ENCODE peak calls at places on chromosome 13, in ten cellular contexts. One of them, this sample, is unnamed.

GRCh38 chr13:25659091-25659502 is 287.3 kb downstream of the ATP8A2 start:
- DNase-seq in stimulated activated CD4-positive, alpha-beta T cell treated with anti-CD3 and anti-CD28 coated beads, Interleukin-4, amount 100 ng/mL, for 48 hours: no peak
- DNase-seq in Ammon's horn: no peak
- DNase-seq in AG20443: no peak
- DNase-seq in IMR-90: no peak
- DNase-seq in Daoy: peak; percentile 18
- DNase-seq in A549: no peak
- DNase-seq in non-pigmented ciliary epithelial cell: no peak
- DNase-seq in stimulated activated CD8-positive, alpha-beta memory T cell treated with anti-CD3 and anti-CD28 coated beads, Interleukin-15, amount 100 ng/mL, for 48 hours: no peak
- DNase-seq in SW480: no peak
- DNase-seq in this sample: no peak

GRCh38 chr13:79829880-79830279 is 348.9 kb downstream of the NDFIP2 start:
- DNase-seq in stimulated activated CD4-positive, alpha-beta T cell treated with anti-CD3 and anti-CD28 coated beads, Interleukin-4, amount 100 ng/mL, for 48 hours: no peak
- DNase-seq in Ammon's horn: no peak
- DNase-seq in AG20443: no peak
- DNase-seq in IMR-90: no peak
- DNase-seq in Daoy: no peak
- DNase-seq in A549: no peak
- DNase-seq in non-pigmented ciliary epithelial cell: no peak
- DNase-seq in stimulated activated CD8-positive, alpha-beta memory T cell treated with anti-CD3 and anti-CD28 coated beads, Interleukin-15, amount 100 ng/mL, for 48 hours: no peak
- DNase-seq in SW480: no peak
- DNase-seq in this sample: no peak

GRCh38 chr13:29441301-29441700 is 154.2 kb downstream of the SLC7A1 start:
- DNase-seq in stimulated activated CD4-positive, alpha-beta T cell treated with anti-CD3 and anti-CD28 coated beads, Interleukin-4, amount 100 ng/mL, for 48 hours: no peak
- DNase-seq in Ammon's horn: no peak
- DNase-seq in AG20443: no peak
- DNase-seq in IMR-90: no peak
- DNase-seq in Daoy: no peak
- DNase-seq in A549: no peak
- DNase-seq in non-pigmented ciliary epithelial cell: no peak
- DNase-seq in stimulated activated CD8-positive, alpha-beta memory T cell treated with anti-CD3 and anti-CD28 coated beads, Interleukin-15, amount 100 ng/mL, for 48 hours: no peak
- DNase-seq in SW480: no peak
- DNase-seq in this sample: no peak

GRCh38 chr13:30382836-30383525 is 39.3 kb upstream of the UBE2L5 start:
- DNase-seq in stimulated activated CD4-positive, alpha-beta T cell treated with anti-CD3 and anti-CD28 coated beads, Interleukin-4, amount 100 ng/mL, for 48 hours: no peak
- DNase-seq in Ammon's horn: no peak
- DNase-seq in AG20443: no peak
- DNase-seq in IMR-90: no peak
- DNase-seq in Daoy: no peak
- DNase-seq in A549: no peak
- DNase-seq in non-pigmented ciliary epithelial cell: no peak
- DNase-seq in stimulated activated CD8-positive, alpha-beta memory T cell treated with anti-CD3 and anti-CD28 coated beads, Interleukin-15, amount 100 ng/mL, for 48 hours: no peak
- DNase-seq in SW480: peak; percentile 49
- DNase-seq in this sample: no peak

GRCh38 chr13:79273045-79273444 is 133.0 kb downstream of the RBM26 start:
- DNase-seq in stimulated activated CD4-positive, alpha-beta T cell treated with anti-CD3 and anti-CD28 coated beads, Interleukin-4, amount 100 ng/mL, for 48 hours: no peak
- DNase-seq in Ammon's horn: no peak
- DNase-seq in AG20443: no peak
- DNase-seq in IMR-90: no peak
- DNase-seq in Daoy: no peak
- DNase-seq in A549: no peak
- DNase-seq in non-pigmented ciliary epithelial cell: no peak
- DNase-seq in stimulated activated CD8-positive, alpha-beta memory T cell treated with anti-CD3 and anti-CD28 coated beads, Interleukin-15, amount 100 ng/mL, for 48 hours: no peak
- DNase-seq in SW480: no peak
- DNase-seq in this sample: no peak

GRCh38 chr13:50936681-50937080 is 27.1 kb downstream of the RNASEH2B start:
- DNase-seq in stimulated activated CD4-positive, alpha-beta T cell treated with anti-CD3 and anti-CD28 coated beads, Interleukin-4, amount 100 ng/mL, for 48 hours: no peak
- DNase-seq in Ammon's horn: no peak
- DNase-seq in AG20443: no peak
- DNase-seq in IMR-90: no peak
- DNase-seq in Daoy: no peak
- DNase-seq in A549: no peak
- DNase-seq in non-pigmented ciliary epithelial cell: no peak
- DNase-seq in stimulated activated CD8-positive, alpha-beta memory T cell treated with anti-CD3 and anti-CD28 coated beads, Interleukin-15, amount 100 ng/mL, for 48 hours: no peak
- DNase-seq in SW480: no peak
- DNase-seq in this sample: no peak

GRCh38 chr13:27271572-27272096 is 1.0 kb downstream of the RASL11A start:
- DNase-seq in stimulated activated CD4-positive, alpha-beta T cell treated with anti-CD3 and anti-CD28 coated beads, Interleukin-4, amount 100 ng/mL, for 48 hours: no peak
- DNase-seq in Ammon's horn: no peak
- DNase-seq in AG20443: no peak
- DNase-seq in IMR-90: no peak
- DNase-seq in Daoy: no peak
- DNase-seq in A549: no peak
- DNase-seq in non-pigmented ciliary epithelial cell: no peak
- DNase-seq in stimulated activated CD8-positive, alpha-beta memory T cell treated with anti-CD3 and anti-CD28 coated beads, Interleukin-15, amount 100 ng/mL, for 48 hours: no peak
- DNase-seq in SW480: no peak
- DNase-seq in this sample: no peak

GRCh38 chr13:41060723-41061074 is 610 bp upstream of the WBP4 start:
- DNase-seq in stimulated activated CD4-positive, alpha-beta T cell treated with anti-CD3 and anti-CD28 coated beads, Interleukin-4, amount 100 ng/mL, for 48 hours: peak; percentile 83
- DNase-seq in Ammon's horn: peak; percentile 90
- DNase-seq in AG20443: peak; percentile 64
- DNase-seq in IMR-90: no peak
- DNase-seq in Daoy: peak; percentile 89
- DNase-seq in A549: peak; percentile 12
- DNase-seq in non-pigmented ciliary epithelial cell: no peak
- DNase-seq in stimulated activated CD8-positive, alpha-beta memory T cell treated with anti-CD3 and anti-CD28 coated beads, Interleukin-15, amount 100 ng/mL, for 48 hours: peak; percentile 83
- DNase-seq in SW480: peak; percentile 89
- DNase-seq in this sample: peak; percentile 81

GRCh38 chr13:109274188-109274821 is 512.1 kb downstream of the IRS2 start:
- DNase-seq in stimulated activated CD4-positive, alpha-beta T cell treated with anti-CD3 and anti-CD28 coated beads, Interleukin-4, amount 100 ng/mL, for 48 hours: no peak
- DNase-seq in Ammon's horn: no peak
- DNase-seq in AG20443: peak; percentile 69
- DNase-seq in IMR-90: peak; percentile 72
- DNase-seq in Daoy: peak; percentile 14
- DNase-seq in A549: no peak
- DNase-seq in non-pigmented ciliary epithelial cell: peak; percentile 78
- DNase-seq in stimulated activated CD8-positive, alpha-beta memory T cell treated with anti-CD3 and anti-CD28 coated beads, Interleukin-15, amount 100 ng/mL, for 48 hours: no peak
- DNase-seq in SW480: peak; percentile 75
- DNase-seq in this sample: no peak

GRCh38 chr13:33213797-33214196 is 71.8 kb downstream of the STARD13 start:
- DNase-seq in stimulated activated CD4-positive, alpha-beta T cell treated with anti-CD3 and anti-CD28 coated beads, Interleukin-4, amount 100 ng/mL, for 48 hours: no peak
- DNase-seq in Ammon's horn: peak; percentile 50
- DNase-seq in AG20443: no peak
- DNase-seq in IMR-90: peak; percentile 65
- DNase-seq in Daoy: no peak
- DNase-seq in A549: no peak
- DNase-seq in non-pigmented ciliary epithelial cell: no peak
- DNase-seq in stimulated activated CD8-positive, alpha-beta memory T cell treated with anti-CD3 and anti-CD28 coated beads, Interleukin-15, amount 100 ng/mL, for 48 hours: no peak
- DNase-seq in SW480: no peak
- DNase-seq in this sample: no peak

GRCh38 chr13:105365831-105366230 is 1169.6 kb downstream of the EFNB2 start:
- DNase-seq in stimulated activated CD4-positive, alpha-beta T cell treated with anti-CD3 and anti-CD28 coated beads, Interleukin-4, amount 100 ng/mL, for 48 hours: no peak
- DNase-seq in Ammon's horn: no peak
- DNase-seq in AG20443: no peak
- DNase-seq in IMR-90: no peak
- DNase-seq in Daoy: no peak
- DNase-seq in A549: no peak
- DNase-seq in non-pigmented ciliary epithelial cell: no peak
- DNase-seq in stimulated activated CD8-positive, alpha-beta memory T cell treated with anti-CD3 and anti-CD28 coated beads, Interleukin-15, amount 100 ng/mL, for 48 hours: no peak
- DNase-seq in SW480: no peak
- DNase-seq in this sample: no peak

GRCh38 chr13:106756446-106756845 is 188.5 kb upstream of the ARGLU1 start:
- DNase-seq in stimulated activated CD4-positive, alpha-beta T cell treated with anti-CD3 and anti-CD28 coated beads, Interleukin-4, amount 100 ng/mL, for 48 hours: no peak
- DNase-seq in Ammon's horn: no peak
- DNase-seq in AG20443: no peak
- DNase-seq in IMR-90: no peak
- DNase-seq in Daoy: no peak
- DNase-seq in A549: no peak
- DNase-seq in non-pigmented ciliary epithelial cell: no peak
- DNase-seq in stimulated activated CD8-positive, alpha-beta memory T cell treated with anti-CD3 and anti-CD28 coated beads, Interleukin-15, amount 100 ng/mL, for 48 hours: no peak
- DNase-seq in SW480: no peak
- DNase-seq in this sample: no peak

GRCh38 chr13:86095351-86095750 is 296.1 kb upstream of the SLITRK6 start:
- DNase-seq in stimulated activated CD4-positive, alpha-beta T cell treated with anti-CD3 and anti-CD28 coated beads, Interleukin-4, amount 100 ng/mL, for 48 hours: no peak
- DNase-seq in Ammon's horn: no peak
- DNase-seq in AG20443: no peak
- DNase-seq in IMR-90: no peak
- DNase-seq in Daoy: no peak
- DNase-seq in A549: no peak
- DNase-seq in non-pigmented ciliary epithelial cell: no peak
- DNase-seq in stimulated activated CD8-positive, alpha-beta memory T cell treated with anti-CD3 and anti-CD28 coated beads, Interleukin-15, amount 100 ng/mL, for 48 hours: no peak
- DNase-seq in SW480: no peak
- DNase-seq in this sample: no peak

GRCh38 chr13:31982124-31982523 is 49.5 kb upstream of the FRY start:
- DNase-seq in stimulated activated CD4-positive, alpha-beta T cell treated with anti-CD3 and anti-CD28 coated beads, Interleukin-4, amount 100 ng/mL, for 48 hours: no peak
- DNase-seq in Ammon's horn: no peak
- DNase-seq in AG20443: no peak
- DNase-seq in IMR-90: no peak
- DNase-seq in Daoy: peak; percentile 33
- DNase-seq in A549: no peak
- DNase-seq in non-pigmented ciliary epithelial cell: no peak
- DNase-seq in stimulated activated CD8-positive, alpha-beta memory T cell treated with anti-CD3 and anti-CD28 coated beads, Interleukin-15, amount 100 ng/mL, for 48 hours: no peak
- DNase-seq in SW480: peak; percentile 35
- DNase-seq in this sample: no peak

GRCh38 chr13:75357576-75358295 is 124.2 kb downstream of the TBC1D4 start:
- DNase-seq in stimulated activated CD4-positive, alpha-beta T cell treated with anti-CD3 and anti-CD28 coated beads, Interleukin-4, amount 100 ng/mL, for 48 hours: peak; percentile 31
- DNase-seq in Ammon's horn: peak; percentile 51
- DNase-seq in AG20443: peak; percentile 65
- DNase-seq in IMR-90: peak; percentile 68
- DNase-seq in Daoy: peak; percentile 75
- DNase-seq in A549: peak; percentile 47
- DNase-seq in non-pigmented ciliary epithelial cell: no peak
- DNase-seq in stimulated activated CD8-positive, alpha-beta memory T cell treated with anti-CD3 and anti-CD28 coated beads, Interleukin-15, amount 100 ng/mL, for 48 hours: peak; percentile 15
- DNase-seq in SW480: peak; percentile 41
- DNase-seq in this sample: no peak

GRCh38 chr13:25771641-25772478 is 280.0 kb downstream of the SHISA2 start:
- DNase-seq in stimulated activated CD4-positive, alpha-beta T cell treated with anti-CD3 and anti-CD28 coated beads, Interleukin-4, amount 100 ng/mL, for 48 hours: no peak
- DNase-seq in Ammon's horn: no peak
- DNase-seq in AG20443: no peak
- DNase-seq in IMR-90: no peak
- DNase-seq in Daoy: peak; percentile 72
- DNase-seq in A549: no peak
- DNase-seq in non-pigmented ciliary epithelial cell: no peak
- DNase-seq in stimulated activated CD8-positive, alpha-beta memory T cell treated with anti-CD3 and anti-CD28 coated beads, Interleukin-15, amount 100 ng/mL, for 48 hours: no peak
- DNase-seq in SW480: no peak
- DNase-seq in this sample: no peak

GRCh38 chr13:50122465-50122864 is 107.2 kb downstream of the KCNRG start:
- DNase-seq in stimulated activated CD4-positive, alpha-beta T cell treated with anti-CD3 and anti-CD28 coated beads, Interleukin-4, amount 100 ng/mL, for 48 hours: no peak
- DNase-seq in Ammon's horn: no peak
- DNase-seq in AG20443: no peak
- DNase-seq in IMR-90: no peak
- DNase-seq in Daoy: no peak
- DNase-seq in A549: no peak
- DNase-seq in non-pigmented ciliary epithelial cell: no peak
- DNase-seq in stimulated activated CD8-positive, alpha-beta memory T cell treated with anti-CD3 and anti-CD28 coated beads, Interleukin-15, amount 100 ng/mL, for 48 hours: no peak
- DNase-seq in SW480: no peak
- DNase-seq in this sample: no peak

GRCh38 chr13:101401196-101401595 is 15.1 kb downstream of the NALCN start:
- DNase-seq in stimulated activated CD4-positive, alpha-beta T cell treated with anti-CD3 and anti-CD28 coated beads, Interleukin-4, amount 100 ng/mL, for 48 hours: no peak
- DNase-seq in Ammon's horn: no peak
- DNase-seq in AG20443: no peak
- DNase-seq in IMR-90: no peak
- DNase-seq in Daoy: no peak
- DNase-seq in A549: no peak
- DNase-seq in non-pigmented ciliary epithelial cell: no peak
- DNase-seq in stimulated activated CD8-positive, alpha-beta memory T cell treated with anti-CD3 and anti-CD28 coated beads, Interleukin-15, amount 100 ng/mL, for 48 hours: no peak
- DNase-seq in SW480: no peak
- DNase-seq in this sample: no peak

GRCh38 chr13:45055198-45055901 is 65.0 kb upstream of the GTF2F2 start:
- DNase-seq in stimulated activated CD4-positive, alpha-beta T cell treated with anti-CD3 and anti-CD28 coated beads, Interleukin-4, amount 100 ng/mL, for 48 hours: peak; percentile 22
- DNase-seq in Ammon's horn: peak; percentile 62
- DNase-seq in AG20443: peak; percentile 79
- DNase-seq in IMR-90: peak; percentile 93
- DNase-seq in Daoy: peak; percentile 82
- DNase-seq in A549: peak; percentile 25
- DNase-seq in non-pigmented ciliary epithelial cell: peak; percentile 81
- DNase-seq in stimulated activated CD8-positive, alpha-beta memory T cell treated with anti-CD3 and anti-CD28 coated beads, Interleukin-15, amount 100 ng/mL, for 48 hours: peak; percentile 46
- DNase-seq in SW480: peak; percentile 97
- DNase-seq in this sample: no peak

GRCh38 chr13:99959127-99959529 is 12.4 kb downstream of the ZIC5 start:
- DNase-seq in stimulated activated CD4-positive, alpha-beta T cell treated with anti-CD3 and anti-CD28 coated beads, Interleukin-4, amount 100 ng/mL, for 48 hours: no peak
- DNase-seq in Ammon's horn: peak; percentile 65
- DNase-seq in AG20443: no peak
- DNase-seq in IMR-90: no peak
- DNase-seq in Daoy: no peak
- DNase-seq in A549: no peak
- DNase-seq in non-pigmented ciliary epithelial cell: no peak
- DNase-seq in stimulated activated CD8-positive, alpha-beta memory T cell treated with anti-CD3 and anti-CD28 coated beads, Interleukin-15, amount 100 ng/mL, for 48 hours: no peak
- DNase-seq in SW480: no peak
- DNase-seq in this sample: no peak

GRCh38 chr13:80329250-80329649 is 11.7 kb downstream of the SPRY2 start:
- DNase-seq in stimulated activated CD4-positive, alpha-beta T cell treated with anti-CD3 and anti-CD28 coated beads, Interleukin-4, amount 100 ng/mL, for 48 hours: no peak
- DNase-seq in Ammon's horn: no peak
- DNase-seq in AG20443: no peak
- DNase-seq in IMR-90: no peak
- DNase-seq in Daoy: no peak
- DNase-seq in A549: no peak
- DNase-seq in non-pigmented ciliary epithelial cell: no peak
- DNase-seq in stimulated activated CD8-positive, alpha-beta memory T cell treated with anti-CD3 and anti-CD28 coated beads, Interleukin-15, amount 100 ng/mL, for 48 hours: no peak
- DNase-seq in SW480: no peak
- DNase-seq in this sample: no peak

GRCh38 chr13:27446986-27447583 is 3.3 kb downstream of the MTIF3 start:
- DNase-seq in stimulated activated CD4-positive, alpha-beta T cell treated with anti-CD3 and anti-CD28 coated beads, Interleukin-4, amount 100 ng/mL, for 48 hours: no peak
- DNase-seq in Ammon's horn: no peak
- DNase-seq in AG20443: no peak
- DNase-seq in IMR-90: no peak
- DNase-seq in Daoy: no peak
- DNase-seq in A549: no peak
- DNase-seq in non-pigmented ciliary epithelial cell: no peak
- DNase-seq in stimulated activated CD8-positive, alpha-beta memory T cell treated with anti-CD3 and anti-CD28 coated beads, Interleukin-15, amount 100 ng/mL, for 48 hours: no peak
- DNase-seq in SW480: no peak
- DNase-seq in this sample: no peak

GRCh38 chr13:73870036-73870741 is 264.0 kb downstream of the KLF12 start:
- DNase-seq in stimulated activated CD4-positive, alpha-beta T cell treated with anti-CD3 and anti-CD28 coated beads, Interleukin-4, amount 100 ng/mL, for 48 hours: no peak
- DNase-seq in Ammon's horn: no peak
- DNase-seq in AG20443: no peak
- DNase-seq in IMR-90: peak; percentile 42
- DNase-seq in Daoy: no peak
- DNase-seq in A549: no peak
- DNase-seq in non-pigmented ciliary epithelial cell: no peak
- DNase-seq in stimulated activated CD8-positive, alpha-beta memory T cell treated with anti-CD3 and anti-CD28 coated beads, Interleukin-15, amount 100 ng/mL, for 48 hours: no peak
- DNase-seq in SW480: no peak
- DNase-seq in this sample: no peak

GRCh38 chr13:60654405-60654804 is 257.4 kb downstream of the TDRD3 start:
- DNase-seq in stimulated activated CD4-positive, alpha-beta T cell treated with anti-CD3 and anti-CD28 coated beads, Interleukin-4, amount 100 ng/mL, for 48 hours: no peak
- DNase-seq in Ammon's horn: peak; percentile 70
- DNase-seq in AG20443: peak; percentile 35
- DNase-seq in IMR-90: no peak
- DNase-seq in Daoy: no peak
- DNase-seq in A549: no peak
- DNase-seq in non-pigmented ciliary epithelial cell: no peak
- DNase-seq in stimulated activated CD8-positive, alpha-beta memory T cell treated with anti-CD3 and anti-CD28 coated beads, Interleukin-15, amount 100 ng/mL, for 48 hours: no peak
- DNase-seq in SW480: peak; percentile 55
- DNase-seq in this sample: no peak

This sample was measured in mesothelial cell of epicardium.